ENCODE peak calls at places on chromosomes 5 and 9, in nine cellular contexts. L, U, P, C, A, J, S, T and D are unnamed samples.

GRCh38 chr5:132267166-132267739 is 9.8 kb downstream of the PDLIM4 start:
- DNase-seq in A (no peak), S (no peak), U (no peak), L (peak; percentile 26), C (no peak), P (no peak), J (no peak), T (peak; percentile 79), D (no peak)

GRCh38 chr5:54917323-54917722 is 68.1 kb downstream of the ESM1 start:
- DNase-seq in J (no peak), S (no peak), T (no peak), U (no peak), C (no peak), L (no peak), A (no peak), P (no peak), D (no peak)

GRCh38 chr9:89604463-89605180 is at the start of gene GADD45G:
- DNase-seq in A (peak; percentile 95), C (peak; percentile 84), J (peak; percentile 61), U (peak; percentile 13), S (peak; percentile 98), L (peak; percentile 96), T (peak; percentile 97), P (peak; percentile 92), D (peak; percentile 94)

GRCh38 chr9:121774715-121775613 is 123.5 kb downstream of the DAB2IP start:
- DNase-seq in C (no peak), L (peak; percentile 67), A (no peak), S (no peak), U (no peak), J (no peak), P (no peak), T (no peak), D (no peak)

GRCh38 chr5:95620870-95621838 is 1.3 kb downstream of the GPR150 start:
- DNase-seq in T (no peak), L (peak; percentile 81), U (no peak), S (peak; percentile 75), J (no peak), P (peak; percentile 31), C (no peak), A (no peak), D (no peak)

GRCh38 chr9:87148391-87149237 is 201.3 kb upstream of the GAS1 start:
- DNase-seq in P (no peak), A (peak; percentile 20), J (peak; percentile 75), S (peak; percentile 73), C (no peak), L (peak; percentile 95), U (no peak), T (peak; percentile 96), D (no peak)

GRCh38 chr9:7721291-7721690 is 78.3 kb downstream of the DMAC1 start:
- DNase-seq in L (no peak), A (no peak), J (no peak), C (no peak), T (no peak), S (no peak), P (no peak), U (no peak), D (no peak)

GRCh38 chr9:81292056-81292805 is 397.1 kb downstream of the TLE1 start:
- DNase-seq in T (no peak), C (no peak), S (no peak), L (no peak), U (no peak), P (no peak), A (no peak), J (no peak), D (no peak)

GRCh38 chr9:83955985-83956287 is 24.1 kb downstream of the HNRNPK start:
- DNase-seq in J (no peak), A (no peak), S (no peak), T (no peak), U (no peak), P (no peak), C (no peak), L (no peak), D (no peak)

GRCh38 chr5:90142531-90142930 is 267.0 kb downstream of the CETN3 start:
- DNase-seq in J (no peak), C (no peak), T (no peak), L (no peak), P (no peak), S (no peak), U (no peak), A (no peak), D (no peak)

GRCh38 chr9:93592389-93593021 is 16.1 kb downstream of the PHF2 start:
- DNase-seq in A (no peak), C (no peak), U (no peak), J (no peak), L (peak; percentile 37), S (no peak), P (no peak), T (no peak), D (peak; percentile 78)

DNA sequence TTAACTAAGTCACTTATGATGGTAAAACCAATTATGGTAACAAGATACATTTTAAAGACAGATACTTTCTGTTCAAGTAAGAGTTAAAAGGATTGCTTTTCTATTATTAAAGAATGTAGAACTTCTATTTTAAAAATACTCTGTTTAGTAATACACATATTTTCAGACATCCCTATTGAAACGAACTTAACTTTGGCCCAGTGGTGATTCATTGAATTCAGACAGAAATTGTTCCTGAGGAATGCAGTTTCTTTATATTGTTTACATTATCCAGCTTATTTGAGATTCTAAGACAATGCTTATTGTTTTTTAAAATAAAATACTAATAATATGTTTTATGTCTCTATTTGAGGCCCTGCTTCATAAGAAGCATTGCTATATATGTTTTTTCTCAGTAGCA is 816.4 kb downstream of the SEMA5A start:
- DNase-seq in S (no peak), U (no peak), A (no peak), L (no peak), T (no peak), P (no peak), C (no peak), J (peak; percentile 68), D (no peak)
- H3K9me3 ChIP-seq in S (no peaks in the 10 kb centered on the region), U (no peaks in the 10 kb centered on the region), A (no peaks in the 10 kb centered on the region), L (no peaks in the 10 kb centered on the region), T (peaks cover 8% of the 10 kb centered on the region), P (no peaks in the 10 kb centered on the region), C (no peaks in the 10 kb centered on the region), J (no peaks in the 10 kb centered on the region), D (peaks cover 8% of the 10 kb centered on the region)

DNA sequence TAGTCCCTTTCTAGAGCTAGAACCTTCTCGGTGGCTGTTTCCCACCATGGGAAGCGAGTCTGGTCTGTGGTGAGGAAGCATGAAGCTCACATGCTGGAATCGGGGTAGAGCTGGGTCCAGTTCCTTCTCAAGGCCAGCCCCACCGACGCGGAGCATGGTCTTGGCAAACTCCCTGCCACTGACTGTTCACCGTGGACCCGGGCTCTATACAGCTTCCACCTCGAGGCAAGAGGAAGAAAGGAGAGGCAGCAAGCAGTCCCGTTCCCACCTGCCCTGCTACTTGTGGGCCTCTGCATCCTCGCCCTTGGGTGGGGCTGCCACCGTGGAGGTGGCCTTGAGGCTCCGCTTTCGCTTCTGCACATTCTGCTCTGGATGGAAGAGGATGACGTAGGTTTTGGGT is 13.7 kb downstream of the GRM6 start:
- DNase-seq in L (no peak), U (no peak), P (no peak), J (no peak), T (no peak), S (no peak), A (no peak), C (no peak), D (no peak)
- H3K9me3 ChIP-seq in L (peaks cover 54% of the 10 kb centered on the region), U (peaks cover 83% of the 10 kb centered on the region), P (no peaks in the 10 kb centered on the region), J (peaks cover 62% of the 10 kb centered on the region), T (peaks cover 95% of the 10 kb centered on the region), S (peaks cover 7% of the 10 kb centered on the region), A (no peaks in the 10 kb centered on the region), C (no peaks in the 10 kb centered on the region), D (peaks cover 49% of the 10 kb centered on the region)

DNA sequence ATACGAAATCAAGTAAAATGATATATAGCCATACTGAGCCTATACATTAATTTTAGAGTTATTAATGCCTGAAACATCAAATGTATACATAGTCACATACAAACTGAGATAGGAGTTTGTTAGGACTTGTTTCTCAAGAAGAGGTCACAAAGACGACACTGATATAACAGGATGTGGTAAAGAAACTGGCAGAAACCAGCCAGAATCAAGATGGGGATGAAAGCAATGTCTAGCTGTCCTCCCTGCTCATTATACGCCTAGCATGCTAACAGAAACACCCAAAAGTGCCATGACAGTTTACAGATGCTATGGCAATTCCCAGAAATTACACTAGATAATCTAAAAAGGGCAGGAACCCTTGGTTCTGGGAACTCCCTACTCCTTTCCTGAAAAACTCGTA is 11.0 kb upstream of the MRPS30 start:
- DNase-seq in S (no peak), J (no peak), P (no peak), A (no peak), U (no peak), C (no peak), L (no peak), T (no peak), D (no peak)
- H3K9me3 ChIP-seq in S (peaks cover 19% of the 10 kb centered on the region), J (no peaks in the 10 kb centered on the region), P (no peaks in the 10 kb centered on the region), A (peaks cover 5% of the 10 kb centered on the region), U (peaks cover 2% of the 10 kb centered on the region), C (no peaks in the 10 kb centered on the region), L (peaks cover 2% of the 10 kb centered on the region), T (peaks cover 8% of the 10 kb centered on the region), D (no peaks in the 10 kb centered on the region)

GRCh38 chr5:657570-657969 is 35.6 kb downstream of the TPPP start:
- DNase-seq in U (peak; percentile 34), S (no peak), J (peak; percentile 93), A (no peak), C (no peak), T (no peak), L (no peak), P (no peak), D (no peak)

GRCh38 chr5:660491-661030 is 32.6 kb downstream of the TPPP start:
- DNase-seq in J (no peak), L (no peak), S (no peak), C (no peak), A (no peak), U (no peak), P (no peak), T (no peak), D (no peak)

GRCh38 chr5:661891-662750 is 31.0 kb downstream of the TPPP start:
- DNase-seq in J (no peak), U (no peak), T (no peak), C (no peak), A (no peak), L (no peak), P (no peak), S (no peak), D (no peak)

GRCh38 chr5:658103-658502 is 35.0 kb downstream of the TPPP start:
- DNase-seq in J (no peak), P (no peak), C (no peak), U (no peak), A (no peak), T (no peak), S (no peak), L (no peak), D (no peak)

GRCh38 chr5:659496-660263 is 33.5 kb downstream of the TPPP start:
- DNase-seq in U (no peak), L (no peak), C (no peak), A (no peak), T (no peak), J (no peak), P (no peak), S (no peak), D (no peak)
- H3K9me3 ChIP-seq in U (peaks cover 36% of the 10 kb centered on the region), L (peaks cover 6% of the 10 kb centered on the region), C (peaks cover 7% of the 10 kb centered on the region), A (no peaks in the 10 kb centered on the region), T (peaks cover 7% of the 10 kb centered on the region), J (no peaks in the 10 kb centered on the region), P (no peaks in the 10 kb centered on the region), S (no peaks in the 10 kb centered on the region), D (no peaks in the 10 kb centered on the region)

GRCh38 chr5:10493884-10494283 is 52.2 kb downstream of the ROPN1L start:
- DNase-seq in A (no peak), T (no peak), C (no peak), S (no peak), J (no peak), L (no peak), U (no peak), P (no peak), D (no peak)
- H3K9me3 ChIP-seq in A (no peaks in the 10 kb centered on the region), T (no peaks in the 10 kb centered on the region), C (no peaks in the 10 kb centered on the region), S (no peaks in the 10 kb centered on the region), J (peaks cover 7% of the 10 kb centered on the region), L (no peaks in the 10 kb centered on the region), U (peaks cover 11% of the 10 kb centered on the region), P (no peaks in the 10 kb centered on the region), D (peaks cover 8% of the 10 kb centered on the region)

GRCh38 chr5:8473016-8473415 is 604.1 kb downstream of the MTRR start:
- DNase-seq in L (no peak), P (no peak), C (no peak), J (no peak), S (no peak), A (no peak), T (no peak), U (no peak), D (no peak)
- H3K9me3 ChIP-seq in L (peaks cover 3% of the 10 kb centered on the region), P (no peaks in the 10 kb centered on the region), C (no peaks in the 10 kb centered on the region), J (peaks cover 7% of the 10 kb centered on the region), S (peaks cover 11% of the 10 kb centered on the region), A (peaks cover 2% of the 10 kb centered on the region), T (peaks cover 5% of the 10 kb centered on the region), U (peaks cover 9% of the 10 kb centered on the region), D (no peaks in the 10 kb centered on the region)